ENCODE peak calls at places on chromosomes 7 and 10, in eight cellular contexts. L is endothelial cell of umbilical vein, B is body of pancreas, Z is breast epithelium, H is HCT116, R is lower leg skin, W is K562, D is right lobe of liver. S is an unnamed sample.

GRCh38 chr10:6669269-6669859 is 89.3 kb upstream of the PRKCQ start:
- DNase-seq in L (peak), B (peak), Z (no peak), H (peak), R (no peak), W (peak), D (no peak), S (no peak)

GRCh38 chr7:24669971-24670591 is 87.2 kb downstream of the GSDME start:
- DNase-seq in L (peak), B (no peak), Z (no peak), H (no peak), R (no peak), W (no peak), D (no peak), S (no peak)

GRCh38 chr10:87763086-87763861 is 54.8 kb downstream of the ATAD1 start:
- DNase-seq in L (no peak), B (no peak), Z (no peak), H (no peak), R (no peak), W (no peak), D (no peak), S (no peak)

GRCh38 chr10:29948971-29949370 is 110.4 kb downstream of the JCAD start:
- DNase-seq in L (no peak), B (peak), Z (peak), H (no peak), R (peak), W (no peak), D (no peak), S (peak)

GRCh38 chr7:72183835-72184234 is 228.3 kb downstream of the CALN1 start:
- DNase-seq in L (no peak), B (no peak), Z (no peak), H (peak), R (no peak), W (peak), D (no peak), S (no peak)

GRCh38 chr10:70726909-70727495 is 54.7 kb downstream of the ADAMTS14 start:
- DNase-seq in L (no peak), B (no peak), Z (no peak), H (no peak), R (no peak), W (no peak), D (no peak), S (no peak)

GRCh38 chr7:26398436-26399308 is 107.0 kb downstream of the SNX10 start:
- DNase-seq in L (peak), B (peak), Z (peak), H (no peak), R (peak), W (peak), D (peak), S (peak)

GRCh38 chr7:30159153-30159552 is 24.4 kb downstream of the MTURN start:
- DNase-seq in L (no peak), B (no peak), Z (no peak), H (no peak), R (no peak), W (no peak), D (no peak), S (no peak)

GRCh38 chr10:105041956-105042355 is 400.9 kb downstream of the SORCS3 start:
- DNase-seq in L (no peak), B (peak), Z (no peak), H (no peak), R (no peak), W (no peak), D (no peak), S (no peak)

GRCh38 chr7:26633557-26633956 is 230.8 kb downstream of the SKAP2 start:
- DNase-seq in L (no peak), B (no peak), Z (no peak), H (no peak), R (peak), W (no peak), D (no peak), S (no peak)

GRCh38 chr10:46522295-46523118 is 34.0 kb downstream of the GPRIN2 start:
- DNase-seq in L (no peak), B (no peak), Z (no peak), H (no peak), R (peak), W (no peak), D (peak), S (no peak)

GRCh38 chr7:106108988-106109387 is 3.1 kb downstream of the SYPL1 start:
- DNase-seq in L (no peak), B (no peak), Z (no peak), H (no peak), R (no peak), W (no peak), D (no peak), S (no peak)

GRCh38 chr10:77586719-77587423 is 50.7 kb downstream of the KCNMA1 start:
- DNase-seq in L (no peak), B (no peak), Z (no peak), H (no peak), R (no peak), W (no peak), D (peak), S (peak)

GRCh38 chr10:1400129-1400865 is 337.0 kb downstream of the ADARB2 start:
- DNase-seq in L (no peak), B (no peak), Z (no peak), H (no peak), R (peak), W (no peak), D (no peak), S (no peak)

GRCh38 chr7:141864765-141865447 is 23.6 kb upstream of the PRSS37 start:
- DNase-seq in L (no peak), B (no peak), Z (no peak), H (no peak), R (no peak), W (no peak), D (no peak), S (no peak)

GRCh38 chr10:119416855-119417254 is 125.7 kb downstream of the RGS10 start:
- DNase-seq in L (peak), B (peak), Z (no peak), H (peak), R (peak), W (peak), D (peak), S (peak)

GRCh38 chr7:94908204-94909022 is 1.0 kb downstream of the PPP1R9A start:
- DNase-seq in L (peak), B (peak), Z (peak), H (peak), R (no peak), W (no peak), D (peak), S (peak)

GRCh38 chr10:6416892-6417512 is 163.1 kb downstream of the PRKCQ start:
- DNase-seq in L (peak), B (no peak), Z (no peak), H (peak), R (no peak), W (peak), D (no peak), S (no peak)

GRCh38 chr10:120600871-120601644 is 144.0 kb downstream of the PLPP4 start:
- DNase-seq in L (peak), B (no peak), Z (no peak), H (no peak), R (peak), W (peak), D (no peak), S (no peak)

GRCh38 chr10:100186253-100186780 is 488 bp upstream of the ERLIN1 start:
- DNase-seq in L (no peak), B (peak), Z (no peak), H (no peak), R (peak), W (peak), D (no peak), S (peak)

GRCh38 chr7:7554647-7555575 is 11.8 kb upstream of the MIOS start:
- DNase-seq in L (no peak), B (no peak), Z (no peak), H (no peak), R (no peak), W (no peak), D (no peak), S (no peak)

GRCh38 chr7:538764-539685 is 19.4 kb upstream of the PDGFA start:
- DNase-seq in L (no peak), B (no peak), Z (no peak), H (no peak), R (no peak), W (no peak), D (no peak), S (no peak)

GRCh38 chr10:132451506-132452215 is 54.7 kb downstream of the PWWP2B start:
- DNase-seq in L (no peak), B (no peak), Z (no peak), H (no peak), R (no peak), W (no peak), D (no peak), S (no peak)

GRCh38 chr10:6701289-6701688 is 121.2 kb upstream of the PRKCQ start:
- DNase-seq in L (peak), B (no peak), Z (no peak), H (no peak), R (no peak), W (no peak), D (no peak), S (no peak)

GRCh38 chr10:30798621-30799020 is 169.1 kb upstream of the LYZL2 start:
- DNase-seq in L (no peak), B (no peak), Z (no peak), H (no peak), R (no peak), W (no peak), D (no peak), S (no peak)

GRCh38 chr7:95960706-95961244 is 188.4 kb downstream of the DYNC1I1 start:
- DNase-seq in L (no peak), B (no peak), Z (no peak), H (no peak), R (no peak), W (no peak), D (no peak), S (peak)

GRCh38 chr10:63157845-63158624 is 24.9 kb downstream of the NRBF2 start:
- DNase-seq in L (peak), B (peak), Z (no peak), H (peak), R (no peak), W (peak), D (peak), S (peak)

GRCh38 chr10:132877473-132877872 is 64.9 kb downstream of the CFAP46 start:
- DNase-seq in L (no peak), B (no peak), Z (no peak), H (no peak), R (peak), W (no peak), D (peak), S (no peak)

GRCh38 chr7:44379366-44380178 is 54.2 kb upstream of the CAMK2B start:
- DNase-seq in L (no peak), B (no peak), Z (peak), H (no peak), R (peak), W (no peak), D (peak), S (no peak)

GRCh38 chr7:28018446-28018845 is 162.1 kb downstream of the JAZF1 start:
- DNase-seq in L (no peak), B (no peak), Z (no peak), H (no peak), R (no peak), W (no peak), D (no peak), S (no peak)

GRCh38 chr7:20798694-20799121 is 12.0 kb upstream of the SP8 start:
- DNase-seq in L (no peak), B (no peak), Z (no peak), H (no peak), R (no peak), W (no peak), D (no peak), S (no peak)
- H3K4me3 ChIP-seq in L (no peak), B (no peak), Z (peak), H (peak), R (no peak), W (peak), D (no peak), S (peak)

GRCh38 chr10:43689955-43690771 is 41.5 kb upstream of the ZNF32 start:
- DNase-seq in L (peak), B (peak), Z (peak), H (peak), R (peak), W (peak), D (peak), S (peak)
- TF ChIP-seq POLR2A in L (no peak), B (peak), Z (no peak), H (no peak), R (no peak), W (no peak), D (peak), S (no peak)

GRCh38 chr10:121926157-121926556 is 1.7 kb downstream of the ATE1 start:
- DNase-seq in L (peak), B (no peak), Z (no peak), H (no peak), R (no peak), W (no peak), D (peak), S (no peak)
- H3K4me3 ChIP-seq in L (peak), B (no peak), Z (no peak), H (no peak), R (no peak), W (no peak), D (peak), S (no peak)

GRCh38 chr7:107890493-107890961 is 456 bp upstream of the DLD start:
- DNase-seq in L (no peak), B (peak), Z (peak), H (no peak), R (no peak), W (no peak), D (no peak), S (no peak)

GRCh38 chr7:107891619-107892366 is 810 bp downstream of the DLD start:
- DNase-seq in L (peak), B (no peak), Z (no peak), H (no peak), R (no peak), W (no peak), D (no peak), S (no peak)

GRCh38 chr7:107889992-107890391 is 991 bp upstream of the DLD start:
- DNase-seq in L (no peak), B (no peak), Z (no peak), H (no peak), R (no peak), W (no peak), D (no peak), S (no peak)

DNA sequence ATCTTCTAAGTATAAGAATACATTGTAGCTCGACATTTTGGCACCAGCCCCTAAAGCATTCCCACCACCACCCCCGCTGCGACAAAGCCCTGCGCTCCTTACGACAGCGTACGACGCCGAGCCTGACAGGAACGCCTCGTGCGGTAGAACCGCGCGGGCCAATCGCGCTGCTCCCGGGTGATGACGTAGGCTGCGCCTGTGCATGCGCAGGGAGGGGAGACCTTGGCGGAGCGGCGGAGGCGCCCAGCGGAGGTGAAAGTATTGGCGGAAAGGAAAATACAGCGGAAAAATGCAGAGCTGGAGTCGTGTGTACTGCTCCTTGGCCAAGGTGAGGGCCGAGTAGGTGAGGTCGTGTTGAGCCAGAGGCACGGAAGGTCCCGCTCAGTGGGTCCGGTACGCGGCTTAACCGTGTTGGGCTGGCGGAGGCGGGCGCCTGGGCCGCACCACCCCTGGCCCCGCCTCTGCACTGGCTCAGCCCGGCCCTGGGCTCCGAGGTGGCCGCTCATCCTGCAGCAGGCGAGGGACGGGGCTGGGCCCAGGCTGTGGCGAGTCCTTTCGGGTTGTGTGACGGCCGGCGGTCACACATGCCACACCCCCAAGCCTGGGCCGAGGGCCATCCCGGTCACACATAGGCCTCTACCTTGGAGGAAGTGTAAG is at the start of gene DLD:
- DNase-seq in L (peak), B (peak), Z (peak), H (peak), R (peak), W (peak), D (peak), S (peak)
- TF ChIP-seq POLR2A in L (peak), B (peak), Z (peak), H (peak), R (no peak), W (peak), D (peak), S (peak)

S was measured in prostate gland.